ENCODE peak calls at places on chromosomes 13 and 19, in five cellular contexts. S is cardiac fibroblast, A is ovary, H is thyroid gland, P is HL-60. Q is an unnamed sample.

GRCh38 chr19:7109678-7110289 is 40.3 kb downstream of the ZNF557 start:
- DNase-seq in H (no peak), S (peak; percentile 39), A (no peak), P (no peak), Q (no peak)

GRCh38 chr19:49064029-49064629 is 489 bp downstream of the NTF4 start:
- DNase-seq in A (no peak), S (no peak), P (no peak), H (no peak), Q (no peak)

GRCh38 chr19:16920816-16921529 is 32.2 kb downstream of the F2RL3 start:
- DNase-seq in H (no peak), A (no peak), P (no peak), S (peak; percentile 82), Q (peak; percentile 88)

GRCh38 chr13:42720116-42720857 is 61.1 kb upstream of the FAM216B start:
- DNase-seq in A (peak; percentile 42), P (peak; percentile 88), S (peak; percentile 99), H (no peak), Q (peak; percentile 99)

GRCh38 chr19:15456871-15457700 is 7.3 kb downstream of the RASAL3 start:
- DNase-seq in S (no peak), A (no peak), P (no peak), H (no peak), Q (no peak)

GRCh38 chr13:90997951-90998350 is 349.5 kb upstream of the MIR17HG start:
- DNase-seq in S (no peak), A (no peak), H (no peak), P (no peak), Q (no peak)

GRCh38 chr13:104898484-104898883 is 1637.0 kb downstream of the EFNB2 start:
- DNase-seq in A (no peak), P (no peak), H (no peak), S (no peak), Q (no peak)

GRCh38 chr19:24046550-24046949 is 40.4 kb upstream of the ZNF254 start:
- DNase-seq in P (no peak), S (no peak), H (no peak), A (no peak), Q (no peak)

GRCh38 chr19:39017646-39018045 is 14.7 kb downstream of the FBXO27 start:
- DNase-seq in P (no peak), A (no peak), H (no peak), S (no peak), Q (no peak)

GRCh38 chr13:109802936-109803335 is 16.6 kb upstream of the IRS2 start:
- DNase-seq in H (no peak), A (no peak), S (no peak), P (no peak), Q (no peak)

GRCh38 chr13:46168341-46168740 is 13.6 kb downstream of the LCP1 start:
- DNase-seq in P (peak; percentile 74), A (no peak), S (peak; percentile 14), H (no peak), Q (no peak)

GRCh38 chr19:1808395-1808731 is 3.7 kb downstream of the ATP8B3 start:
- DNase-seq in H (no peak), S (no peak), A (no peak), P (no peak), Q (no peak)

GRCh38 chr13:90201198-90201597 is 1146.3 kb upstream of the MIR17HG start:
- DNase-seq in A (no peak), S (peak; percentile 55), P (no peak), H (no peak), Q (no peak)

GRCh38 chr13:103810026-103810425 is 743.8 kb upstream of the SLC10A2 start:
- DNase-seq in A (no peak), P (no peak), S (no peak), H (no peak), Q (no peak)

GRCh38 chr19:45137179-45137761 is 23.5 kb downstream of the NKPD1 start:
- DNase-seq in H (peak; percentile 54), A (no peak), P (no peak), S (peak; percentile 13), Q (no peak)

GRCh38 chr13:25912961-25913360 is 138.9 kb downstream of the SHISA2 start:
- DNase-seq in S (no peak), A (no peak), H (no peak), P (no peak), Q (no peak)

GRCh38 chr13:93280688-93281087 is 54.1 kb downstream of the GPC6 start:
- DNase-seq in H (no peak), S (no peak), A (no peak), P (no peak), Q (no peak)

GRCh38 chr13:95902736-95903135 is 150.5 kb downstream of the UGGT2 start:
- DNase-seq in P (no peak), A (no peak), S (peak; percentile 54), H (no peak), Q (no peak)
- TF ChIP-seq CTCF in P (no peak), A (no peak), S (no peak), H (no peak), Q (no peak)

DNA sequence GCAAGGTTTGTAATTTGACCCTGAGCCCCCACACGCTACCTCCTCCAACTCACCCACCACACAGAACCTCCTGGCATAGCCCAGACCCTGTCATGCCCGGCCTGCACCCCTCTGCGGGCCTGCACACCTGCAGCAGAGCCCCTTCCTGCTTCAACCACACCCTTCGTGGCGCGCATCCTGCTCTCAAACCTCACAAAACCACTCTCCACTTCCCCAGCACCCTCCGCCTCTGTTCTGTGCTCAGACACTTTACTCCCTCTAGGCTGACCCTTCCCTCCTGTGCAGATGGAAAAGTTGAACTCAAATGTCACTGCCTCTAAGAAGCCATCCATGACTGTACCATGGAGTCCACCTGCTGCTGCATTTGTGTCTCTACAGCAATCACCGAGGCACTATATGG is 28.5 kb downstream of the FAAP24 start:
- DNase-seq in S (no peak), A (no peak), H (no peak), P (no peak), Q (no peak)
- H3K4me3 ChIP-seq in S (no peak overlapping the region), A (no peak overlapping the region), H (no peak overlapping the region), P (no peak overlapping the region), Q (no peak overlapping the region)

GRCh38 chr13:28753208-28753892 is 34.6 kb upstream of the SLC46A3 start:
- DNase-seq in P (no peak), A (no peak), H (peak; percentile 79), S (peak; percentile 93), Q (peak; percentile 91)
- TF ChIP-seq CTCF in P (no peak), A (no peak), H (no peak), S (no peak), Q (peak; percentile 13)

GRCh38 chr19:29482855-29483640 is 42.7 kb upstream of the VSTM2B start:
- DNase-seq in A (no peak), S (no peak), H (no peak), P (no peak), Q (no peak)

GRCh38 chr19:29478578-29479565 is 46.9 kb upstream of the VSTM2B start:
- DNase-seq in H (no peak), S (no peak), P (no peak), A (no peak), Q (no peak)

GRCh38 chr19:29479941-29480340 is 45.9 kb upstream of the VSTM2B start:
- DNase-seq in S (no peak), P (no peak), H (no peak), A (no peak), Q (no peak)

GRCh38 chr19:29477831-29478577 is 47.8 kb upstream of the VSTM2B start:
- DNase-seq in P (no peak), H (no peak), A (no peak), S (no peak), Q (no peak)

GRCh38 chr19:29480507-29480906 is 45.3 kb upstream of the VSTM2B start:
- DNase-seq in A (no peak), S (no peak), P (no peak), H (no peak), Q (no peak)
- H3K4me3 ChIP-seq in A (no peak overlapping the region), S (no peak overlapping the region), P (no peak overlapping the region), H (no peak overlapping the region), Q (no peak overlapping the region)

GRCh38 chr13:32840840-32841713 is 175.1 kb upstream of the KL start:
- DNase-seq in A (peak; percentile 42), S (peak; percentile 18), P (no peak), H (peak; percentile 76), Q (no peak)

GRCh38 chr13:32840113-32840512 is 176.1 kb upstream of the KL start:
- DNase-seq in A (no peak), S (no peak), P (no peak), H (no peak), Q (no peak)

GRCh38 chr13:32838985-32839384 is 177.2 kb upstream of the KL start:
- DNase-seq in S (peak; percentile 29), P (no peak), H (peak; percentile 63), A (no peak), Q (peak; percentile 59)

GRCh38 chr13:32837973-32838940 is 178.0 kb upstream of the KL start:
- DNase-seq in S (no peak), P (no peak), H (peak; percentile 40), A (no peak), Q (no peak)

GRCh38 chr13:32837307-32837972 is 178.8 kb upstream of the KL start:
- DNase-seq in A (no peak), P (no peak), S (no peak), H (no peak), Q (no peak)
- TF ChIP-seq CTCF in A (no peak), P (no peak), S (no peak), H (no peak), Q (no peak)

DNA sequence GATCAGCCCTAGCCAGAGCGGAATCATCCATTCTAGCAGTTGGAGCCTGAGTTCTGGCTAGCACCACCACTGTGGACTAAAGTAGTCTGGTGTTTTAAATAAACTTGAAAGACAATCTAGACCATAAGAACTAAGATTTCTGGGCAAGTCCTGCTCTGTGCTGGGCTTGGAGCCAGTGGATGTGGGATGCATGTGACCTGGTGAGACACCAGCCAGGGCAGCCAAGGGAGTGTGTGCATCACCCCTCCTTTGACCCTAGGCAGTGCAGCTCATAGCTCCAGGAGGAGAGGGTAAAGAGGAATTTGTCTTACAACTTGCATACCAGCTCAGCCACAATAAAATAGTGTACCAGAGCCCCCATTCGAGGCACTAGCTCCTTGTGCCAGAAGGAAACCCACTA is 21.0 kb downstream of the ITGBL1 start:
- DNase-seq in A (peak; percentile 74), P (no peak), S (peak; percentile 79), H (peak; percentile 25), Q (peak; percentile 91)
- H3K4me3 ChIP-seq in A (no peak overlapping the region), P (no peak overlapping the region), S (no peak overlapping the region), H (no peak overlapping the region), Q (no peak overlapping the region)

Q was measured in IMR-90.